ENCODE peak calls at places on chromosomes 3 and 15, in seven cellular contexts. One of them, this sample, is unnamed.

GRCh38 chr3:52742418-52743041 is 28.2 kb downstream of the NEK4 start:
- DNase-seq in Panc1: peak
- DNase-seq in endodermal cell: no peak
- DNase-seq in GM12878: peak
- DNase-seq in skeletal muscle cell: no peak
- DNase-seq in cardiac muscle cell: peak
- DNase-seq in epithelial cell of proximal tubule: peak
- DNase-seq in this sample: no peak

GRCh38 chr15:25465835-25466234 is 27.0 kb upstream of the UBE3A start:
- DNase-seq in GM12878: no peak
- DNase-seq in epithelial cell of proximal tubule: no peak
- DNase-seq in skeletal muscle cell: no peak
- DNase-seq in Panc1: no peak
- DNase-seq in endodermal cell: no peak
- DNase-seq in cardiac muscle cell: no peak
- DNase-seq in this sample: no peak

GRCh38 chr3:126124148-126124868 is 40.4 kb upstream of the SLC41A3 start:
- DNase-seq in endodermal cell: peak
- DNase-seq in epithelial cell of proximal tubule: no peak
- DNase-seq in cardiac muscle cell: no peak
- DNase-seq in GM12878: no peak
- DNase-seq in skeletal muscle cell: no peak
- DNase-seq in Panc1: no peak
- DNase-seq in this sample: no peak

GRCh38 chr3:134406331-134407246 is 32.3 kb upstream of the AMOTL2 start:
- DNase-seq in epithelial cell of proximal tubule: no peak
- DNase-seq in GM12878: no peak
- DNase-seq in Panc1: no peak
- DNase-seq in endodermal cell: peak
- DNase-seq in cardiac muscle cell: peak
- DNase-seq in skeletal muscle cell: no peak
- DNase-seq in this sample: no peak

GRCh38 chr15:53611145-53611920 is 148.1 kb downstream of the WDR72 start:
- DNase-seq in epithelial cell of proximal tubule: no peak
- DNase-seq in endodermal cell: no peak
- DNase-seq in GM12878: no peak
- DNase-seq in Panc1: no peak
- DNase-seq in skeletal muscle cell: no peak
- DNase-seq in cardiac muscle cell: no peak
- DNase-seq in this sample: no peak

GRCh38 chr3:56783644-56784451 is 17.9 kb downstream of the ARHGEF3 start:
- DNase-seq in GM12878: peak
- DNase-seq in skeletal muscle cell: peak
- DNase-seq in Panc1: no peak
- DNase-seq in epithelial cell of proximal tubule: no peak
- DNase-seq in endodermal cell: no peak
- DNase-seq in cardiac muscle cell: no peak
- DNase-seq in this sample: peak

GRCh38 chr15:31470756-31471155 is 144.1 kb downstream of the KLF13 start:
- DNase-seq in cardiac muscle cell: no peak
- DNase-seq in endodermal cell: peak
- DNase-seq in GM12878: no peak
- DNase-seq in epithelial cell of proximal tubule: no peak
- DNase-seq in Panc1: no peak
- DNase-seq in skeletal muscle cell: no peak
- DNase-seq in this sample: no peak

GRCh38 chr3:10768995-10769394 is 47.0 kb upstream of the SLC6A11 start:
- DNase-seq in Panc1: no peak
- DNase-seq in cardiac muscle cell: no peak
- DNase-seq in skeletal muscle cell: no peak
- DNase-seq in endodermal cell: peak
- DNase-seq in epithelial cell of proximal tubule: no peak
- DNase-seq in GM12878: no peak
- DNase-seq in this sample: no peak

GRCh38 chr15:31843426-31844055 is 186.8 kb upstream of the CHRNA7 start:
- DNase-seq in epithelial cell of proximal tubule: no peak
- DNase-seq in skeletal muscle cell: no peak
- DNase-seq in GM12878: no peak
- DNase-seq in Panc1: no peak
- DNase-seq in cardiac muscle cell: no peak
- DNase-seq in endodermal cell: peak
- DNase-seq in this sample: no peak

GRCh38 chr15:53917109-53917508 is 61.1 kb upstream of the UNC13C start:
- DNase-seq in GM12878: no peak
- DNase-seq in endodermal cell: no peak
- DNase-seq in Panc1: no peak
- DNase-seq in skeletal muscle cell: no peak
- DNase-seq in cardiac muscle cell: no peak
- DNase-seq in epithelial cell of proximal tubule: no peak
- DNase-seq in this sample: no peak

DNA sequence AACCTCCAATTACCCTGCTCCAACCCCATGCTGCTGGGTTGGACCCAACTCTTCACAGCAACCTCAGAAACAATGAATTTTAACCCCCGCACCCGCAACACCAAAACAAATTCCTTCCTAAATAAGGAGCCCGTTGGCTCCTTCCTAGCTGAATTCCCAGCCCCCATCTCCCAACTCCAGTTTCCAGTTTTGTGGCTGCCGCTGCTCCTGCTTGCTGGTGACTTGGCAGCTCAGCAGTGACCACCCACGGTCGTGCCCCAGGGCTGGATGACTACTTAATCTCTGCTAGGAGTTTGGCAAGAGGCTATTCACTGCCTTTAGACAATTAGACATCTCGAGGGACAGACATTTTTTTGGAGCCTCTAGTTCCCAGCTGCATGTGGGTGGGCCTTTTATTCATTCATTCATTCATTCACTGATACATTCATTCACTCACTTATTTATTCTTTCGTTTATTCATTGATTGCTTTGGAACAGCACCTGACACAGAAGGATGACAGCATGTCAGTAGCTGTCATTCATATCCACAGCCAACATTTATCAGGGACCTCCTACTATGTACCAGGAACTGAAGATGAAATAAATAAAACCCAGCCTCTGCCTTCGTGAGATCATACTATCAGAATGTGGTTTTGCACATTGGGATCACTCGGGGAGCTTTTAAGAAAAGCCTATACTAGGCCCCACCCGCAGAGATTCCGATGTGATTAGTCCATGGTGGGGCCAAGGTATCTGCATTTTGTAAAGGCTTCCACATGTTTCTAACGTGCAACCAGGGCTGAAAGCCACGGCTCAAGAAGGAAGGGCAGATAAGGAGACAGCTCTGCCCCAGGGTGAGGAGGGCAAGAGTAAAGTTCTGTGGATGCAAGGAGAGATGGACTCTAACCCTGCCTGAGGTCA is 256.5 kb downstream of the SHQ1 start:
- DNase-seq in Panc1: no peak
- DNase-seq in cardiac muscle cell: peak
- DNase-seq in endodermal cell: peak
- DNase-seq in epithelial cell of proximal tubule: no peak
- DNase-seq in skeletal muscle cell: peak
- DNase-seq in GM12878: no peak
- DNase-seq in this sample: no peak
- H3K4me3 ChIP-seq in Panc1: no peak
- H3K4me3 ChIP-seq in cardiac muscle cell: no peak
- H3K4me3 ChIP-seq in endodermal cell: peak
- H3K4me3 ChIP-seq in epithelial cell of proximal tubule: no peak
- H3K4me3 ChIP-seq in skeletal muscle cell: no peak
- H3K4me3 ChIP-seq in GM12878: no peak
- H3K4me3 ChIP-seq in this sample: no peak

GRCh38 chr3:180040966-180041365 is 4.2 kb upstream of the PEX5L start:
- DNase-seq in GM12878: no peak
- DNase-seq in epithelial cell of proximal tubule: no peak
- DNase-seq in endodermal cell: no peak
- DNase-seq in cardiac muscle cell: no peak
- DNase-seq in skeletal muscle cell: peak
- DNase-seq in Panc1: no peak
- DNase-seq in this sample: no peak

GRCh38 chr3:180036678-180037455 is at the start of gene PEX5L:
- DNase-seq in Panc1: no peak
- DNase-seq in endodermal cell: peak
- DNase-seq in cardiac muscle cell: peak
- DNase-seq in epithelial cell of proximal tubule: no peak
- DNase-seq in skeletal muscle cell: peak
- DNase-seq in GM12878: no peak
- DNase-seq in this sample: peak

DNA sequence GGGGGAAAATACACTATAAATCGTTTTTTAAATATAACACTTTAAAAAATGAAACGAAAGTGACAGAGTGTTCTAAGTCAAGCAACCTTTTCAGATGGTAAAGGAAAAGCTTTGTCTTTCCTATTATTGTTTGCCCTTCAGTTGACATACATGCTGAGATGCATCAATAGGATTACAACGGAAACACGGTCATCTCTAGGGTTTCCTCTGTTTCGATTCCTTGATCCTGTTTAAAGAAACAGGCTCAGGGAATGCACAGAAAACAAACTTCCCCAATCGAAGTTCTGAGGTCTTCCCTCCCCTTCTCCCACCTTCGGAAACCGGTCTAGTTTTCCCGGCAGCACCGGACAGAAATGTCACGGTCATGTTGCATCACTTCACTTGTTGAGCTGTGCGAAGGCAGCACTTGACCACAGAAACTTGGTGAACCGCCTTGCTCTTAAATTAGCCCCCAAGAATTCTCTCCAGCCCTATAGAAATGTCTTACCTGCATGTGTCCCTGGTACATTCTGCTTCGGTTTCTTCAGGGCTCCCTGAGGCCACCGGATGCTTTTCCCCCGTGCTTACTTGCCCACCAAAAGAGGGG is 552 bp downstream of the PEX5L start:
- DNase-seq in epithelial cell of proximal tubule: no peak
- DNase-seq in GM12878: no peak
- DNase-seq in skeletal muscle cell: no peak
- DNase-seq in endodermal cell: no peak
- DNase-seq in cardiac muscle cell: peak
- DNase-seq in Panc1: no peak
- DNase-seq in this sample: no peak
- H3K4me3 ChIP-seq in epithelial cell of proximal tubule: peak
- H3K4me3 ChIP-seq in GM12878: peak
- H3K4me3 ChIP-seq in skeletal muscle cell: peak
- H3K4me3 ChIP-seq in endodermal cell: peak
- H3K4me3 ChIP-seq in cardiac muscle cell: peak
- H3K4me3 ChIP-seq in Panc1: peak
- H3K4me3 ChIP-seq in this sample: peak

DNA sequence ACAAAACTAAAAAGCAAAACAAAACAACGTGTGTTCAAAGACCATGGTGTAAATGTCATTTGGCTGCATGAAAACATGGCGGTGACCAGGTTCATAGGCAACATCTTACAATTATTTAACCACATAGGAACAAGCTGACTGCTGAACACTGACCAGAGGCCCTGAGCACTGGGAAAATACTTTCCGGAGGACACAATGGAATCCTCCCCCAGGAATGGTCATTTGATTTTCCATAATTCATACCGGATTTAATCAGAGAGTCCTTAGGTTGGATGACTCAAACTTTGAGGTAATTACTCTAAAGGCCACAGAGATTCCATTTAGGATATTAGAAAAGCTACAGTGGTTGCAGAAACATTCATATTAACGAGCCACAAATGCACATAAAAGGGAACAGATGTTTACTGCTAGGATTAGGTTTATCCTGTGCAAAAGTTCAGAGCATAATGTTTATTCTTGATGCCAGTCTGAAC is 254.7 kb downstream of the NR1D2 start:
- DNase-seq in cardiac muscle cell: no peak
- DNase-seq in epithelial cell of proximal tubule: no peak
- DNase-seq in Panc1: no peak
- DNase-seq in GM12878: no peak
- DNase-seq in endodermal cell: no peak
- DNase-seq in skeletal muscle cell: no peak
- DNase-seq in this sample: no peak
- H3K4me3 ChIP-seq in cardiac muscle cell: no peak
- H3K4me3 ChIP-seq in epithelial cell of proximal tubule: no peak
- H3K4me3 ChIP-seq in Panc1: no peak
- H3K4me3 ChIP-seq in GM12878: no peak
- H3K4me3 ChIP-seq in endodermal cell: peak
- H3K4me3 ChIP-seq in skeletal muscle cell: no peak
- H3K4me3 ChIP-seq in this sample: no peak

GRCh38 chr3:155110021-155110420 is 29.9 kb downstream of the MME start:
- DNase-seq in endodermal cell: no peak
- DNase-seq in GM12878: no peak
- DNase-seq in Panc1: no peak
- DNase-seq in epithelial cell of proximal tubule: no peak
- DNase-seq in skeletal muscle cell: no peak
- DNase-seq in cardiac muscle cell: no peak
- DNase-seq in this sample: no peak
- H3K4me3 ChIP-seq in endodermal cell: no peak
- H3K4me3 ChIP-seq in GM12878: no peak
- H3K4me3 ChIP-seq in Panc1: no peak
- H3K4me3 ChIP-seq in epithelial cell of proximal tubule: no peak
- H3K4me3 ChIP-seq in skeletal muscle cell: no peak
- H3K4me3 ChIP-seq in cardiac muscle cell: no peak
- H3K4me3 ChIP-seq in this sample: no peak

GRCh38 chr3:37015631-37016030 is 22.3 kb downstream of the MLH1 start:
- DNase-seq in endodermal cell: no peak
- DNase-seq in GM12878: no peak
- DNase-seq in Panc1: no peak
- DNase-seq in skeletal muscle cell: no peak
- DNase-seq in epithelial cell of proximal tubule: no peak
- DNase-seq in cardiac muscle cell: peak
- DNase-seq in this sample: no peak
- H3K4me3 ChIP-seq in endodermal cell: no peak
- H3K4me3 ChIP-seq in GM12878: no peak
- H3K4me3 ChIP-seq in Panc1: no peak
- H3K4me3 ChIP-seq in skeletal muscle cell: no peak
- H3K4me3 ChIP-seq in epithelial cell of proximal tubule: no peak
- H3K4me3 ChIP-seq in cardiac muscle cell: no peak
- H3K4me3 ChIP-seq in this sample: no peak

GRCh38 chr3:142963266-142964149 is at the start of gene PAQR9:
- DNase-seq in GM12878: no peak
- DNase-seq in skeletal muscle cell: no peak
- DNase-seq in Panc1: no peak
- DNase-seq in cardiac muscle cell: peak
- DNase-seq in endodermal cell: peak
- DNase-seq in epithelial cell of proximal tubule: no peak
- DNase-seq in this sample: no peak

GRCh38 chr3:142961539-142961938 is 1.9 kb downstream of the PAQR9 start:
- DNase-seq in GM12878: no peak
- DNase-seq in epithelial cell of proximal tubule: no peak
- DNase-seq in endodermal cell: no peak
- DNase-seq in Panc1: no peak
- DNase-seq in cardiac muscle cell: no peak
- DNase-seq in skeletal muscle cell: no peak
- DNase-seq in this sample: no peak

GRCh38 chr3:142964150-142964498 is 650 bp upstream of the PAQR9 start:
- DNase-seq in endodermal cell: peak
- DNase-seq in GM12878: no peak
- DNase-seq in cardiac muscle cell: peak
- DNase-seq in skeletal muscle cell: no peak
- DNase-seq in Panc1: no peak
- DNase-seq in epithelial cell of proximal tubule: no peak
- DNase-seq in this sample: no peak

GRCh38 chr3:142962175-142962519 is 1.3 kb downstream of the PAQR9 start:
- DNase-seq in skeletal muscle cell: no peak
- DNase-seq in cardiac muscle cell: no peak
- DNase-seq in Panc1: no peak
- DNase-seq in GM12878: no peak
- DNase-seq in endodermal cell: no peak
- DNase-seq in epithelial cell of proximal tubule: no peak
- DNase-seq in this sample: no peak

GRCh38 chr3:142962520-142963265 is 781 bp downstream of the PAQR9 start:
- DNase-seq in endodermal cell: peak
- DNase-seq in Panc1: no peak
- DNase-seq in cardiac muscle cell: no peak
- DNase-seq in GM12878: no peak
- DNase-seq in epithelial cell of proximal tubule: no peak
- DNase-seq in skeletal muscle cell: no peak
- DNase-seq in this sample: no peak
- H3K4me3 ChIP-seq in endodermal cell: peak
- H3K4me3 ChIP-seq in Panc1: peak
- H3K4me3 ChIP-seq in cardiac muscle cell: peak
- H3K4me3 ChIP-seq in GM12878: no peak
- H3K4me3 ChIP-seq in epithelial cell of proximal tubule: peak
- H3K4me3 ChIP-seq in skeletal muscle cell: peak
- H3K4me3 ChIP-seq in this sample: no peak